ENCODE peak calls at places on chromosomes 4 and X, in four cellular contexts. B, S, M and A are unnamed samples.
A peak's percentile ranks its signal among the peaks of the same experiment; 100 is the strongest.

GRCh38 chr4:146654976-146655761 is 16.5 kb downstream of the POU4F2 start:
- DNase-seq in S (peak; percentile 7), M (peak; percentile 8), B (peak; percentile 57), A (peak; percentile 29)

GRCh38 chr4:181647396-181648107 is 595.6 kb upstream of the TENM3 start:
- DNase-seq in M (no peak), S (peak; percentile 51), B (no peak), A (no peak)

GRCh38 chr4:121198261-121198660 is 34.1 kb upstream of the TNIP3 start:
- DNase-seq in M (peak; percentile 67), S (no peak), B (no peak), A (no peak)

GRCh38 chr4:104693601-104694201 is 199.0 kb upstream of the CXXC4 start:
- DNase-seq in M (peak; percentile 29), B (no peak), S (peak; percentile 21), A (peak; percentile 1)

GRCh38 chrX:18422325-18422724 is 3.1 kb upstream of the CDKL5 start:
- DNase-seq in M (peak; percentile 10), B (no peak), S (peak; percentile 94), A (peak; percentile 88)

GRCh38 chr4:82247629-82248028 is 126.2 kb downstream of the HNRNPD start:
- DNase-seq in S (no peak), M (no peak), B (no peak), A (no peak)

GRCh38 chr4:7101692-7102515 is 34.0 kb upstream of the GRPEL1 start:
- DNase-seq in S (peak; percentile 60), M (peak; percentile 46), B (peak; percentile 57), A (peak; percentile 71)

GRCh38 chr4:153327247-153327646 is 17.2 kb upstream of the MND1 start:
- DNase-seq in M (no peak), B (no peak), S (no peak), A (no peak)

GRCh38 chr4:11748169-11748872 is 319.6 kb upstream of the HS3ST1 start:
- DNase-seq in B (no peak), M (no peak), S (peak; percentile 87), A (peak; percentile 72)

GRCh38 chr4:7280906-7281305 is 88.6 kb downstream of the SORCS2 start:
- DNase-seq in S (peak; percentile 37), M (no peak), B (no peak), A (no peak)

GRCh38 chr4:75432683-75433082 is 81.5 kb downstream of the RCHY1 start:
- DNase-seq in S (peak; percentile 7), M (peak; percentile 46), B (no peak), A (peak; percentile 12)

GRCh38 chr4:154124539-154125255 is 335.8 kb upstream of the SFRP2 start:
- DNase-seq in M (peak; percentile 29), B (no peak), S (peak; percentile 36), A (peak; percentile 91)

GRCh38 chr4:99405433-99406115 is 29.6 kb downstream of the ADH7 start:
- DNase-seq in B (peak; percentile 70), S (peak; percentile 82), M (peak; percentile 89), A (peak; percentile 73)

GRCh38 chr4:182429896-182430295 is 186.7 kb downstream of the TENM3 start:
- DNase-seq in B (no peak), S (no peak), M (no peak), A (no peak)

GRCh38 chr4:169348541-169348940 is 77.8 kb upstream of the SH3RF1 start:
- DNase-seq in M (no peak), S (no peak), B (no peak), A (no peak)

GRCh38 chr4:6058531-6059374 is 40.5 kb upstream of the C4orf50 start:
- DNase-seq in S (no peak), M (no peak), B (no peak), A (no peak)

GRCh38 chrX:54048413-54048812 is 4.1 kb upstream of the PHF8 start:
- DNase-seq in B (no peak), S (no peak), M (no peak), A (no peak)

GRCh38 chrX:55778322-55778721 is 60.8 kb downstream of the RRAGB start:
- DNase-seq in B (no peak), S (peak; percentile 5), M (peak; percentile 91), A (peak; percentile 4)

GRCh38 chr4:2402053-2402452 is 16.4 kb downstream of the ZFYVE28 start:
- DNase-seq in B (peak; percentile 67), S (no peak), M (peak; percentile 37), A (peak; percentile 58)

GRCh38 chrX:31658360-31658759 is 586.5 kb upstream of the FTHL17 start:
- DNase-seq in B (no peak), S (peak; percentile 49), M (peak; percentile 52), A (peak; percentile 29)

GRCh38 chr4:127708985-127709384 is 21.2 kb upstream of the SLC25A31 start:
- DNase-seq in B (no peak), S (peak; percentile 77), M (peak; percentile 69), A (peak; percentile 47)

GRCh38 chrX:107135076-107135964 is 16.7 kb upstream of the RBM41 start:
- DNase-seq in S (peak; percentile 54), M (no peak), B (no peak), A (peak; percentile 17)

GRCh38 chr4:109166586-109166985 is 135.9 kb downstream of the COL25A1 start:
- DNase-seq in S (no peak), M (no peak), B (no peak), A (no peak)

GRCh38 chr4:180827193-180827592 is 1416.0 kb upstream of the TENM3 start:
- DNase-seq in M (peak; percentile 16), B (no peak), S (peak; percentile 39), A (peak; percentile 56)

GRCh38 chrX:101999644-102000539 is 68.1 kb upstream of the ZMAT1 start:
- DNase-seq in M (no peak), B (no peak), S (no peak), A (no peak)

GRCh38 chrX:19629541-19629940 is 114.2 kb upstream of the MAP3K15 start:
- DNase-seq in S (no peak), M (no peak), B (no peak), A (no peak)

GRCh38 chr4:188550296-188550695 is 411.1 kb downstream of the TRIML1 start:
- DNase-seq in B (no peak), M (no peak), S (peak; percentile 5), A (peak; percentile 6)

GRCh38 chrX:18354369-18355329 is at the start of gene SCML2:
- DNase-seq in B (peak; percentile 36), S (peak; percentile 21), M (peak; percentile 41), A (peak; percentile 33)

GRCh38 chrX:65596270-65596669 is 61.7 kb upstream of the LAS1L start:
- DNase-seq in M (peak; percentile 8), S (peak; percentile 49), B (no peak), A (peak; percentile 75)

GRCh38 chr4:24794111-24794860 is 1.1 kb upstream of the SOD3 start:
- DNase-seq in M (peak; percentile 82), B (no peak), S (peak; percentile 72), A (peak; percentile 69)

GRCh38 chrX:108331126-108331909 is 106.9 kb downstream of the COL4A6 start:
- DNase-seq in M (no peak), S (no peak), B (no peak), A (no peak)

GRCh38 chrX:108332281-108332680 is 105.9 kb downstream of the COL4A6 start:
- DNase-seq in B (no peak), S (no peak), M (no peak), A (no peak)
- H3K4me2 ChIP-seq in B (no peak overlapping the region), S (no peak overlapping the region), M (no peak overlapping the region), A (no peak overlapping the region)

DNA sequence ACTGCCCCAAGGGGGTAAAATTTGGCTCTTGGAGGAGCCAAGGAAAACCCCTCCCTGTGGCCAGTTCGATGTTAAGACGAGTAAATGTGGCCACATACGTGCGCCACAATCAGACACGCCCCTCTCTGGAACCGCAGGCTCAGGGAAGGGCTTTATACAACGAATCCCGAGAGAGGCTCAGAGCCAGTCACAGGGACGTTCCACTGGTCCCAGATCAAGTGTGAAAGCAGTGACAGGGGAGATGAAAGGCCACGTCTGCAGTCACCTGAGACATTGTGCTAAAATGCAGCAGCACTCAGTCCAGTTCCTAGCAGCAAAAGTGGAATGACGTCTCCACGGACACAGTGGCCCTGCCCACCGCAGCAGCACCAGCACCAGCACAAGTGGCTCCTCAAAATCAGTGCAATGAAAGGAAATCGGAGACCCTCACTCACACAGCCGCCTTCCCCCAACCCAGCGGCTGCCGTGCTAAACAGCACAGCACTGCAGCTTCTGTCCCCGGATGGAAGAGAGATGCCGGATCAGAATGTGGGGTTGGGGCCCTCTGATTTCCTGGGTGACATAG is 67.9 kb downstream of the ACOX3 start:
- DNase-seq in S (no peak), B (no peak), M (no peak), A (no peak)
- H3K14ac ChIP-seq in S (no peak overlapping the region), B (no peak overlapping the region), M (no peak overlapping the region), A (no peak overlapping the region)

GRCh38 chr4:85993641-85994040 is 366.2 kb downstream of the MAPK10 start:
- DNase-seq in M (no peak), S (no peak), B (no peak), A (no peak)

GRCh38 chr4:85994576-85994975 is 365.3 kb downstream of the MAPK10 start:
- DNase-seq in S (no peak), M (no peak), B (no peak), A (no peak)

DNA sequence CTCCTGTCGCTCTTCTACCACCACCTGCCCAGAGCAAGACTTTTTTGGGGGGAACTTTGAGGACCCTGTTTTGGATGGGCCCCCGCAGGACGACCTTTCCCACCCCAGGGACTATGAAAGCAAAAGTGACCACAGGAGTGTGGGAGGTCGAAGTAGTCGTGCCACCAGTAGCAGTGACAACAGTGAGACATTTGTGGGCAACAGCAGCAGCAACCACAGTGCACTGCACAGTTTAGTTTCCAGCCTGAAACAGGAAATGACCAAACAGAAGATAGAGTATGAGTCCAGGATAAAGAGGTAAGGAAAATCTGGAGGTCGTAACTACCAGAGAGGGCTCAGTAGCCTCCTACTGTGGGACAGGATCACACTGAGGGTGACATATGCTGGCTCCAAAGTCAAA is 364.5 kb downstream of the MAPK10 start:
- DNase-seq in M (no peak), B (no peak), S (no peak), A (no peak)
- H3K36me3 ChIP-seq in M (peaks cover 7% of the 10 kb centered on the region), B (no peaks in the 10 kb centered on the region), S (peaks cover 11% of the 10 kb centered on the region), A (peaks cover 11% of the 10 kb centered on the region)

GRCh38 chr4:148854203-148854602 is 412.0 kb upstream of the NR3C2 start:
- DNase-seq in S (no peak), B (no peak), M (no peak), A (no peak)

GRCh38 chr4:148857234-148857972 is 415.2 kb upstream of the NR3C2 start:
- DNase-seq in B (no peak), M (no peak), S (peak; percentile 56), A (no peak)

GRCh38 chr4:148852092-148852699 is 410.0 kb upstream of the NR3C2 start:
- DNase-seq in S (no peak), B (no peak), M (no peak), A (no peak)

GRCh38 chr4:148857973-148858534 is 415.8 kb upstream of the NR3C2 start:
- DNase-seq in S (no peak), M (no peak), B (no peak), A (no peak)
- H3K4me2 ChIP-seq in S (no peak overlapping the region), M (no peak overlapping the region), B (no peak overlapping the region), A (no peak overlapping the region)

GRCh38 chr4:4424499-4425115 is 37.7 kb downstream of the NSG1 start:
- DNase-seq in S (no peak), B (no peak), M (no peak), A (no peak)
- H3K14ac ChIP-seq in S (no peak overlapping the region), B (no peak overlapping the region), M (no peak overlapping the region), A (no peak overlapping the region)

GRCh38 chrX:153954618-153955450 is 10.4 kb upstream of the RENBP start:
- DNase-seq in S (no peak), B (no peak), M (no peak), A (no peak)

GRCh38 chrX:153951683-153952372 is 7.4 kb upstream of the RENBP start:
- DNase-seq in B (no peak), M (no peak), S (no peak), A (no peak)

GRCh38 chrX:153953892-153954617 is 9.6 kb upstream of the RENBP start:
- DNase-seq in B (no peak), M (no peak), S (no peak), A (no peak)

GRCh38 chrX:153953342-153953830 is 8.9 kb upstream of the RENBP start:
- DNase-seq in M (peak; percentile 88), S (peak; percentile 50), B (peak; percentile 57), A (peak; percentile 59)

GRCh38 chrX:153952373-153953026 is 8.1 kb upstream of the RENBP start:
- DNase-seq in S (no peak), M (no peak), B (no peak), A (no peak)
- H3K36me3 ChIP-seq in S (peaks cover 66% of the 10 kb centered on the region), M (peaks cover 95% of the 10 kb centered on the region), B (peaks cover 49% of the 10 kb centered on the region), A (peaks cover 94% of the 10 kb centered on the region)